ENCODE peak calls at places on chromosomes 13 and 19, in ten cellular contexts. One of them, this sample, is unnamed.

GRCh38 chr13:89361909-89362308 is 1690.7 kb downstream of the SLITRK5 start:
- DNase-seq in stomach: no peak
- DNase-seq in tibial nerve: no peak
- DNase-seq in HepG2: no peak
- DNase-seq in K562: no peak
- DNase-seq in A549: peak
- DNase-seq in ovary: no peak
- DNase-seq in transverse colon: no peak
- DNase-seq in suprapubic skin: no peak
- DNase-seq in H1: no peak
- DNase-seq in this sample: no peak

GRCh38 chr13:91247768-91248167 is 99.7 kb upstream of the MIR17HG start:
- DNase-seq in stomach: no peak
- DNase-seq in tibial nerve: no peak
- DNase-seq in HepG2: no peak
- DNase-seq in K562: no peak
- DNase-seq in A549: peak
- DNase-seq in ovary: no peak
- DNase-seq in transverse colon: no peak
- DNase-seq in suprapubic skin: no peak
- DNase-seq in H1: no peak
- DNase-seq in this sample: no peak

GRCh38 chr13:80245162-80245733 is 95.7 kb downstream of the SPRY2 start:
- DNase-seq in stomach: no peak
- DNase-seq in tibial nerve: no peak
- DNase-seq in HepG2: no peak
- DNase-seq in K562: no peak
- DNase-seq in A549: no peak
- DNase-seq in ovary: no peak
- DNase-seq in transverse colon: no peak
- DNase-seq in suprapubic skin: no peak
- DNase-seq in H1: no peak
- DNase-seq in this sample: no peak

GRCh38 chr13:108267338-108267737 is 2.2 kb upstream of the TNFSF13B start:
- DNase-seq in stomach: no peak
- DNase-seq in tibial nerve: no peak
- DNase-seq in HepG2: no peak
- DNase-seq in K562: no peak
- DNase-seq in A549: no peak
- DNase-seq in ovary: no peak
- DNase-seq in transverse colon: no peak
- DNase-seq in suprapubic skin: no peak
- DNase-seq in H1: no peak
- DNase-seq in this sample: no peak

GRCh38 chr19:5017235-5017634 is 48.3 kb downstream of the KDM4B start:
- DNase-seq in stomach: no peak
- DNase-seq in tibial nerve: no peak
- DNase-seq in HepG2: no peak
- DNase-seq in K562: peak
- DNase-seq in A549: peak
- DNase-seq in ovary: no peak
- DNase-seq in transverse colon: no peak
- DNase-seq in suprapubic skin: no peak
- DNase-seq in H1: no peak
- DNase-seq in this sample: no peak

GRCh38 chr13:25046274-25046984 is 49.5 kb upstream of the PABPC3 start:
- DNase-seq in stomach: no peak
- DNase-seq in tibial nerve: no peak
- DNase-seq in HepG2: no peak
- DNase-seq in K562: no peak
- DNase-seq in A549: no peak
- DNase-seq in ovary: no peak
- DNase-seq in transverse colon: no peak
- DNase-seq in suprapubic skin: no peak
- DNase-seq in H1: no peak
- DNase-seq in this sample: no peak

GRCh38 chr19:11339254-11340098 is at the start of gene RAB3D:
- DNase-seq in stomach: peak
- DNase-seq in tibial nerve: peak
- DNase-seq in HepG2: peak
- DNase-seq in K562: peak
- DNase-seq in A549: peak
- DNase-seq in ovary: peak
- DNase-seq in transverse colon: peak
- DNase-seq in suprapubic skin: peak
- DNase-seq in H1: peak
- DNase-seq in this sample: peak

GRCh38 chr13:75704942-75705320 is 68.8 kb downstream of the LMO7 start:
- DNase-seq in stomach: peak
- DNase-seq in tibial nerve: no peak
- DNase-seq in HepG2: no peak
- DNase-seq in K562: no peak
- DNase-seq in A549: peak
- DNase-seq in ovary: no peak
- DNase-seq in transverse colon: peak
- DNase-seq in suprapubic skin: peak
- DNase-seq in H1: no peak
- DNase-seq in this sample: no peak

GRCh38 chr19:35224681-35225604 is 3.6 kb downstream of the FAM187B start:
- DNase-seq in stomach: no peak
- DNase-seq in tibial nerve: no peak
- DNase-seq in HepG2: no peak
- DNase-seq in K562: peak
- DNase-seq in A549: no peak
- DNase-seq in ovary: no peak
- DNase-seq in transverse colon: peak
- DNase-seq in suprapubic skin: no peak
- DNase-seq in H1: no peak
- DNase-seq in this sample: no peak

GRCh38 chr13:67619987-67620386 is 389.9 kb upstream of the PCDH9 start:
- DNase-seq in stomach: no peak
- DNase-seq in tibial nerve: no peak
- DNase-seq in HepG2: no peak
- DNase-seq in K562: no peak
- DNase-seq in A549: peak
- DNase-seq in ovary: no peak
- DNase-seq in transverse colon: no peak
- DNase-seq in suprapubic skin: no peak
- DNase-seq in H1: no peak
- DNase-seq in this sample: no peak

GRCh38 chr13:47256618-47257017 is 359.8 kb upstream of the HTR2A start:
- DNase-seq in stomach: no peak
- DNase-seq in tibial nerve: no peak
- DNase-seq in HepG2: no peak
- DNase-seq in K562: no peak
- DNase-seq in A549: no peak
- DNase-seq in ovary: no peak
- DNase-seq in transverse colon: no peak
- DNase-seq in suprapubic skin: no peak
- DNase-seq in H1: no peak
- DNase-seq in this sample: no peak

GRCh38 chr19:17682273-17682672 is 5.9 kb downstream of the UNC13A start:
- DNase-seq in stomach: no peak
- DNase-seq in tibial nerve: no peak
- DNase-seq in HepG2: no peak
- DNase-seq in K562: no peak
- DNase-seq in A549: no peak
- DNase-seq in ovary: no peak
- DNase-seq in transverse colon: no peak
- DNase-seq in suprapubic skin: no peak
- DNase-seq in H1: no peak
- DNase-seq in this sample: no peak

GRCh38 chr19:1492474-1493006 is 1.6 kb downstream of the REEP6 start:
- DNase-seq in stomach: no peak
- DNase-seq in tibial nerve: no peak
- DNase-seq in HepG2: no peak
- DNase-seq in K562: peak
- DNase-seq in A549: no peak
- DNase-seq in ovary: no peak
- DNase-seq in transverse colon: no peak
- DNase-seq in suprapubic skin: no peak
- DNase-seq in H1: no peak
- DNase-seq in this sample: peak

GRCh38 chr19:46919324-46919723 is 58.5 kb downstream of the ARHGAP35 start:
- DNase-seq in stomach: no peak
- DNase-seq in tibial nerve: no peak
- DNase-seq in HepG2: no peak
- DNase-seq in K562: no peak
- DNase-seq in A549: no peak
- DNase-seq in ovary: no peak
- DNase-seq in transverse colon: no peak
- DNase-seq in suprapubic skin: no peak
- DNase-seq in H1: no peak
- DNase-seq in this sample: no peak

GRCh38 chr19:2627855-2628254 is 74.6 kb downstream of the GNG7 start:
- DNase-seq in stomach: no peak
- DNase-seq in tibial nerve: no peak
- DNase-seq in HepG2: no peak
- DNase-seq in K562: no peak
- DNase-seq in A549: no peak
- DNase-seq in ovary: no peak
- DNase-seq in transverse colon: no peak
- DNase-seq in suprapubic skin: no peak
- DNase-seq in H1: no peak
- DNase-seq in this sample: no peak

DNA sequence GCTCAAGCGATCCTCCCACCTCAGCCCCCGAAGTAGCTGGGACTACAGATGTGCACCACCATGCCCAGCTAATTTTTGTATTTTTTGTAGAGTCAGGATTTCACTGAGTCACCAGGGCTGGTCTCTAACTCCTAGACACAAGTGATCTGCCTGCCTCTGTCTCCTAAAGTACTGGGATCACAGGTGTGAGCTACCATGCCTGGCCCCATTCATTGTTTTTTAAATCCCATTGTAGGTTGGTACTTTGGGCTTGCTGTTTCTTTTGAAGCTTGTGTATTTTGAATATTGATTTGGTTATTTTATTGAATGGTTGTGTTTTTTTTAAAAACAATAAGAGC is 26.7 kb downstream of the ZMYM2 start:
- DNase-seq in stomach: no peak
- DNase-seq in tibial nerve: no peak
- DNase-seq in HepG2: no peak
- DNase-seq in K562: no peak
- DNase-seq in A549: no peak
- DNase-seq in ovary: no peak
- DNase-seq in transverse colon: no peak
- DNase-seq in suprapubic skin: no peak
- DNase-seq in H1: no peak
- DNase-seq in this sample: no peak
- TF ChIP-seq POLR2A in stomach: no peak
- TF ChIP-seq POLR2A in tibial nerve: no peak
- TF ChIP-seq POLR2A in HepG2: no peak
- TF ChIP-seq POLR2A in K562: no peak
- TF ChIP-seq POLR2A in A549: no peak
- TF ChIP-seq POLR2A in ovary: no peak
- TF ChIP-seq POLR2A in transverse colon: no peak
- TF ChIP-seq POLR2A in suprapubic skin: no peak
- TF ChIP-seq POLR2A in H1: no peak
- TF ChIP-seq POLR2A in this sample: no peak

GRCh38 chr13:57725480-57725879 is 93.9 kb downstream of the PCDH17 start:
- DNase-seq in stomach: no peak
- DNase-seq in tibial nerve: no peak
- DNase-seq in HepG2: no peak
- DNase-seq in K562: no peak
- DNase-seq in A549: no peak
- DNase-seq in ovary: no peak
- DNase-seq in transverse colon: no peak
- DNase-seq in suprapubic skin: no peak
- DNase-seq in H1: no peak
- DNase-seq in this sample: no peak
- TF ChIP-seq EP300 in stomach: no peak
- TF ChIP-seq EP300 in tibial nerve: no peak
- TF ChIP-seq EP300 in HepG2: no peak
- TF ChIP-seq EP300 in K562: no peak
- TF ChIP-seq EP300 in A549: no peak
- TF ChIP-seq EP300 in ovary: no peak
- TF ChIP-seq EP300 in transverse colon: no peak
- TF ChIP-seq EP300 in suprapubic skin: no peak
- TF ChIP-seq EP300 in H1: no peak
- TF ChIP-seq EP300 in this sample: no peak

GRCh38 chr13:37460211-37460610 is 138.4 kb downstream of the POSTN start:
- DNase-seq in stomach: no peak
- DNase-seq in tibial nerve: no peak
- DNase-seq in HepG2: no peak
- DNase-seq in K562: no peak
- DNase-seq in A549: no peak
- DNase-seq in ovary: no peak
- DNase-seq in transverse colon: no peak
- DNase-seq in suprapubic skin: no peak
- DNase-seq in H1: no peak
- DNase-seq in this sample: no peak
- TF ChIP-seq CTCF in stomach: no peak
- TF ChIP-seq CTCF in tibial nerve: no peak
- TF ChIP-seq CTCF in HepG2: no peak
- TF ChIP-seq CTCF in K562: no peak
- TF ChIP-seq CTCF in A549: no peak
- TF ChIP-seq CTCF in ovary: no peak
- TF ChIP-seq CTCF in transverse colon: no peak
- TF ChIP-seq CTCF in suprapubic skin: no peak
- TF ChIP-seq CTCF in H1: no peak
- TF ChIP-seq CTCF in this sample: no peak

GRCh38 chr19:49592486-49593232 is 1.7 kb downstream of the PRR12 start:
- DNase-seq in stomach: no peak
- DNase-seq in tibial nerve: no peak
- DNase-seq in HepG2: no peak
- DNase-seq in K562: peak
- DNase-seq in A549: peak
- DNase-seq in ovary: no peak
- DNase-seq in transverse colon: no peak
- DNase-seq in suprapubic skin: no peak
- DNase-seq in H1: no peak
- DNase-seq in this sample: peak

GRCh38 chr19:49591731-49592485 is 926 bp downstream of the PRR12 start:
- DNase-seq in stomach: peak
- DNase-seq in tibial nerve: no peak
- DNase-seq in HepG2: no peak
- DNase-seq in K562: peak
- DNase-seq in A549: peak
- DNase-seq in ovary: peak
- DNase-seq in transverse colon: peak
- DNase-seq in suprapubic skin: peak
- DNase-seq in H1: no peak
- DNase-seq in this sample: peak

GRCh38 chr19:49595006-49595818 is 4.2 kb downstream of the PRR12 start:
- DNase-seq in stomach: no peak
- DNase-seq in tibial nerve: no peak
- DNase-seq in HepG2: no peak
- DNase-seq in K562: no peak
- DNase-seq in A549: no peak
- DNase-seq in ovary: no peak
- DNase-seq in transverse colon: no peak
- DNase-seq in suprapubic skin: no peak
- DNase-seq in H1: no peak
- DNase-seq in this sample: no peak

GRCh38 chr19:49594157-49595005 is 3.4 kb downstream of the PRR12 start:
- DNase-seq in stomach: no peak
- DNase-seq in tibial nerve: no peak
- DNase-seq in HepG2: no peak
- DNase-seq in K562: no peak
- DNase-seq in A549: no peak
- DNase-seq in ovary: no peak
- DNase-seq in transverse colon: no peak
- DNase-seq in suprapubic skin: no peak
- DNase-seq in H1: no peak
- DNase-seq in this sample: no peak

GRCh38 chr19:49593233-49594113 is 2.5 kb downstream of the PRR12 start:
- DNase-seq in stomach: peak
- DNase-seq in tibial nerve: peak
- DNase-seq in HepG2: no peak
- DNase-seq in K562: peak
- DNase-seq in A549: peak
- DNase-seq in ovary: peak
- DNase-seq in transverse colon: peak
- DNase-seq in suprapubic skin: peak
- DNase-seq in H1: peak
- DNase-seq in this sample: peak
- TF ChIP-seq POLR2A in stomach: no peak
- TF ChIP-seq POLR2A in tibial nerve: peak
- TF ChIP-seq POLR2A in HepG2: no peak
- TF ChIP-seq POLR2A in K562: peak
- TF ChIP-seq POLR2A in A549: no peak
- TF ChIP-seq POLR2A in ovary: no peak
- TF ChIP-seq POLR2A in transverse colon: no peak
- TF ChIP-seq POLR2A in suprapubic skin: no peak
- TF ChIP-seq POLR2A in H1: peak
- TF ChIP-seq POLR2A in this sample: no peak

This sample was measured in sigmoid colon.